ENCODE peak calls at places on chromosomes 1 and 21, in four cellular contexts. Y is psoas muscle, F is mammary epithelial cell, L is heart left ventricle. A is an unnamed sample.

GRCh38 chr1:168693197-168693871 is 35.7 kb downstream of the DPT start:
- DNase-seq in Y (no peak), F (no peak), L (no peak), A (no peak)

GRCh38 chr1:203197625-203198024 is 11.1 kb upstream of the CHI3L1 start:
- DNase-seq in Y (no peak), F (peak; percentile 16), L (no peak), A (no peak)

GRCh38 chr1:169892819-169893644 is 664 bp downstream of the SCYL3 start:
- DNase-seq in Y (no peak), F (no peak), L (peak; percentile 41), A (no peak)

GRCh38 chr21:46079357-46080170 is 18.3 kb upstream of the COL6A2 start:
- DNase-seq in Y (peak; percentile 54), F (no peak), L (no peak), A (peak; percentile 66)

GRCh38 chr1:109185357-109185756 is 28.4 kb upstream of the SARS1 start:
- DNase-seq in Y (no peak), F (no peak), L (no peak), A (no peak)

GRCh38 chr1:234125283-234125682 is 220.8 kb downstream of the SLC35F3 start:
- DNase-seq in Y (no peak), F (peak; percentile 55), L (no peak), A (no peak)

GRCh38 chr1:204842892-204843291 is 27.8 kb upstream of the NFASC start:
- DNase-seq in Y (no peak), F (peak; percentile 17), L (no peak), A (no peak)

GRCh38 chr1:241485145-241485544 is 34.4 kb downstream of the FH start:
- DNase-seq in Y (no peak), F (no peak), L (no peak), A (no peak)

GRCh38 chr21:34035619-34036354 is 37.6 kb upstream of the MRPS6 start:
- DNase-seq in Y (no peak), F (peak; percentile 37), L (no peak), A (no peak)

GRCh38 chr1:91752324-91752723 is 133.6 kb downstream of the TGFBR3 start:
- DNase-seq in Y (no peak), F (no peak), L (no peak), A (no peak)

GRCh38 chr1:213014642-213015041 is 1.0 kb downstream of the ANGEL2 start:
- DNase-seq in Y (no peak), F (peak; percentile 5), L (no peak), A (no peak)

GRCh38 chr1:172338295-172338735 is 82.2 kb upstream of the C1orf105 start:
- DNase-seq in Y (no peak), F (no peak), L (no peak), A (no peak)

GRCh38 chr1:197180252-197180878 is 33.9 kb upstream of the ASPM start:
- DNase-seq in Y (no peak), F (peak; percentile 45), L (no peak), A (no peak)

GRCh38 chr1:95095833-95096217 is 21.3 kb upstream of the TLCD4 start:
- DNase-seq in Y (no peak), F (no peak), L (no peak), A (no peak)

GRCh38 chr1:193462629-193463320 is 276.4 kb upstream of the B3GALT2 start:
- DNase-seq in Y (no peak), F (peak; percentile 53), L (no peak), A (no peak)

GRCh38 chr1:44949286-44949685 is 37.1 kb downstream of the EIF2B3 start:
- DNase-seq in Y (no peak), F (no peak), L (no peak), A (no peak)

GRCh38 chr1:245546875-245547274 is 392.1 kb downstream of the KIF26B start:
- DNase-seq in Y (no peak), F (no peak), L (no peak), A (no peak)

GRCh38 chr1:37673920-37674319 is 18.4 kb upstream of the CDCA8 start:
- DNase-seq in Y (no peak), F (no peak), L (no peak), A (no peak)

GRCh38 chr21:45570826-45571601 is 28.8 kb upstream of the SLC19A1 start:
- DNase-seq in Y (no peak), F (no peak), L (no peak), A (peak; percentile 61)

GRCh38 chr21:34603002-34603709 is 11.8 kb downstream of the RCAN1 start:
- DNase-seq in Y (peak; percentile 87), F (peak; percentile 57), L (peak; percentile 83), A (peak; percentile 83)

GRCh38 chr1:90671736-90672135 is 45.4 kb downstream of the BARHL2 start:
- DNase-seq in Y (no peak), F (no peak), L (no peak), A (no peak)

GRCh38 chr1:28971980-28972771 is 57.8 kb downstream of the EPB41 start:
- DNase-seq in Y (no peak), F (peak; percentile 79), L (no peak), A (no peak)

GRCh38 chr1:154954541-154954940 is 1.4 kb downstream of the PBXIP1 start:
- DNase-seq in Y (no peak), F (no peak), L (no peak), A (no peak)

GRCh38 chr1:154952664-154953063 is 3.2 kb downstream of the PBXIP1 start:
- DNase-seq in Y (no peak), F (no peak), L (no peak), A (no peak)

GRCh38 chr1:154955039-154955717 is 721 bp downstream of the PBXIP1 start:
- DNase-seq in Y (peak; percentile 71), F (peak; percentile 53), L (peak; percentile 51), A (no peak)

GRCh38 chr1:154953611-154954038 is 2.3 kb downstream of the PBXIP1 start:
- DNase-seq in Y (no peak), F (no peak), L (no peak), A (no peak)

GRCh38 chr1:154951901-154952657 is 3.8 kb downstream of the PBXIP1 start:
- DNase-seq in Y (peak; percentile 51), F (no peak), L (no peak), A (no peak)
- H3K4me3 ChIP-seq in Y (peak overlapping the region; percentile 71), F (no peak overlapping the region), L (no peak overlapping the region), A (no peak overlapping the region)

GRCh38 chr1:15797614-15798390 is 9.6 kb downstream of the UQCRHL start:
- DNase-seq in Y (no peak), F (no peak), L (no peak), A (no peak)
- H3K27ac ChIP-seq in Y (no peak overlapping the region), F (peak overlapping the region; percentile 42), L (no peak overlapping the region), A (no peak overlapping the region)

DNA sequence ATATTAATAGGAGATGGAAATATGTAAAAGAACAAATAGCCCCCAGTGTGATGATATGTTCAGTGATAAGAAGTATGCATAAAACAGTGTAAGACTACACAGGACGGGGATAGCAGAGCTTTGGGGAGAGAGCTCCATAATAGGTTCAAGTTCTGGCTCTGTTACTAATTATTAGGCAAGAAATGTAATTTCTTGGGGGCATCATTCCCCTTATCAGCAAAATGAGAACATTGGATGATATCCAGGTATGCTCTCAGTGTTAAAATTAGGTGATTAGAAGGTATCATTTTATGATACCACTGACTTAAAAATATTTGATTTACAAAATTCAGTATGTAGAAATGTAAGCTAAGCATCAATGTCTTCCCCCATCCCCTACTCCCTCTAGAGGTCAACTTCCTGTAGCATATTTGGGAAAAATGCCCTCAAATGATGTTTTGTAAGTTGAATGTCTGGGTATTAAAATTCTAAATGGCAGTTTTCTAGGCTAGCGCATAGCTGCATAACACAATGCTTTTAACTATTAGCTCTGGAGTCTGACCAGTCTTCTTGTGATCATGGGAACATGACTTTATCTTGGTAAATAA is 585.7 kb upstream of the CAMK1G start:
- DNase-seq in Y (no peak), F (no peak), L (no peak), A (no peak)
- TF ChIP-seq CTCF in Y (no peak), F (peak; percentile 46), L (peak; percentile 23), A (no peak)

GRCh38 chr1:18491168-18491567 is 10.4 kb downstream of the KLHDC7A start:
- DNase-seq in Y (no peak), F (no peak), L (no peak), A (no peak)

GRCh38 chr1:18494304-18494703 is 13.6 kb downstream of the KLHDC7A start:
- DNase-seq in Y (no peak), F (no peak), L (no peak), A (no peak)

GRCh38 chr1:18495635-18496034 is 14.9 kb downstream of the KLHDC7A start:
- DNase-seq in Y (no peak), F (no peak), L (no peak), A (no peak)
- H3K4me3 ChIP-seq in Y (no peak overlapping the region), F (no peak overlapping the region), L (no peak overlapping the region), A (no peak overlapping the region)

DNA sequence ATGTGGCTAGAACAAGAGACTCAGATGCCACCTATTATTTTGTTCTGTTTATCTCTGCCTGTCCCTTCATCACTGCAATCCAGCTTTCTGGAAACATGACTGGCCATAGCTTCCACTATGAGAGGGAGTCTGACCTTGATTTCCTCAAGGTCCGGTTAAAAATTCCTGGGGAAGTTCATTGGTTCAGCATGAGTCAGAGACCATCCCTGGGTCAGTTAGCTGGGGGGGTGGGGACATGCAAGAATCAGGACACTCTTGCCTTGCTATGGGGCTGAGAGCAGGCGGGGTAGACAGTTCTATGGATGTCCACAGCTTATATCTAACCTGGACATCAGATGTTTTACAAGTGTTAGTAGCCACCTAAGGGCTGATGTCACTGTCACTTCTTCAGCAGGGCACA is 81.1 kb downstream of the TENT5C start:
- DNase-seq in Y (no peak), F (no peak), L (no peak), A (no peak)
- H3K27ac ChIP-seq in Y (peak overlapping the region; percentile 78), F (no peak overlapping the region), L (no peak overlapping the region), A (no peak overlapping the region)

GRCh38 chr1:54406339-54407181 is at the start of gene SSBP3:
- DNase-seq in Y (peak; percentile 96), F (peak; percentile 95), L (peak; percentile 95), A (peak; percentile 92)
- TF ChIP-seq CTCF in Y (no peak), F (no peak), L (peak; percentile 15), A (no peak)

A was measured in left lung.